ENCODE peak calls at places on chromosome 3, in seven cellular contexts. One of them, this sample, is unnamed.

GRCh38 chr3:111904376-111905241 is 45.5 kb downstream of the PHLDB2 start:
- ATAC-seq in CD4-positive, alpha-beta T cell: no peak
- ATAC-seq in RWPE2: peak; percentile 85
- ATAC-seq in SK-N-SH treated with all-trans-retinoic acid at 6 μM for 48 hours: peak; percentile 10
- ATAC-seq in Panc1: peak; percentile 71
- ATAC-seq in left lobe of liver: peak; percentile 57
- ATAC-seq in left ventricle myocardium superior: peak; percentile 87
- ATAC-seq in this sample: no peak

GRCh38 chr3:4712109-4712508 is 219.0 kb downstream of the ITPR1 start:
- ATAC-seq in CD4-positive, alpha-beta T cell: no peak
- ATAC-seq in RWPE2: peak; percentile 80
- ATAC-seq in SK-N-SH treated with all-trans-retinoic acid at 6 μM for 48 hours: no peak
- ATAC-seq in Panc1: no peak
- ATAC-seq in left lobe of liver: peak; percentile 35
- ATAC-seq in left ventricle myocardium superior: peak; percentile 35
- ATAC-seq in this sample: no peak

GRCh38 chr3:153880493-153880892 is 240.7 kb upstream of the ARHGEF26 start:
- ATAC-seq in CD4-positive, alpha-beta T cell: no peak
- ATAC-seq in RWPE2: no peak
- ATAC-seq in SK-N-SH treated with all-trans-retinoic acid at 6 μM for 48 hours: no peak
- ATAC-seq in Panc1: no peak
- ATAC-seq in left lobe of liver: no peak
- ATAC-seq in left ventricle myocardium superior: no peak
- ATAC-seq in this sample: no peak

GRCh38 chr3:30598663-30599545 is 7.5 kb upstream of the TGFBR2 start:
- ATAC-seq in CD4-positive, alpha-beta T cell: peak; percentile 65
- ATAC-seq in RWPE2: no peak
- ATAC-seq in SK-N-SH treated with all-trans-retinoic acid at 6 μM for 48 hours: no peak
- ATAC-seq in Panc1: no peak
- ATAC-seq in left lobe of liver: no peak
- ATAC-seq in left ventricle myocardium superior: no peak
- ATAC-seq in this sample: peak; percentile 81

GRCh38 chr3:139530717-139531116 is 8.8 kb downstream of the RBP1 start:
- ATAC-seq in CD4-positive, alpha-beta T cell: no peak
- ATAC-seq in RWPE2: no peak
- ATAC-seq in SK-N-SH treated with all-trans-retinoic acid at 6 μM for 48 hours: no peak
- ATAC-seq in Panc1: no peak
- ATAC-seq in left lobe of liver: no peak
- ATAC-seq in left ventricle myocardium superior: no peak
- ATAC-seq in this sample: no peak

GRCh38 chr3:11898611-11899325 is 52.1 kb upstream of the TAMM41 start:
- ATAC-seq in CD4-positive, alpha-beta T cell: no peak
- ATAC-seq in RWPE2: no peak
- ATAC-seq in SK-N-SH treated with all-trans-retinoic acid at 6 μM for 48 hours: no peak
- ATAC-seq in Panc1: peak; percentile 26
- ATAC-seq in left lobe of liver: no peak
- ATAC-seq in left ventricle myocardium superior: no peak
- ATAC-seq in this sample: no peak

GRCh38 chr3:133437391-133438093 is 37.7 kb downstream of the BFSP2 start:
- ATAC-seq in CD4-positive, alpha-beta T cell: no peak
- ATAC-seq in RWPE2: peak; percentile 33
- ATAC-seq in SK-N-SH treated with all-trans-retinoic acid at 6 μM for 48 hours: peak; percentile 97
- ATAC-seq in Panc1: peak; percentile 82
- ATAC-seq in left lobe of liver: peak; percentile 38
- ATAC-seq in left ventricle myocardium superior: peak; percentile 29
- ATAC-seq in this sample: no peak

GRCh38 chr3:41026394-41027177 is 172.7 kb upstream of the CTNNB1 start:
- ATAC-seq in CD4-positive, alpha-beta T cell: no peak
- ATAC-seq in RWPE2: peak; percentile 38
- ATAC-seq in SK-N-SH treated with all-trans-retinoic acid at 6 μM for 48 hours: peak; percentile 20
- ATAC-seq in Panc1: no peak
- ATAC-seq in left lobe of liver: peak; percentile 77
- ATAC-seq in left ventricle myocardium superior: peak; percentile 96
- ATAC-seq in this sample: no peak

GRCh38 chr3:23746473-23746872 is 59.3 kb upstream of the UBE2E1 start:
- ATAC-seq in CD4-positive, alpha-beta T cell: no peak
- ATAC-seq in RWPE2: no peak
- ATAC-seq in SK-N-SH treated with all-trans-retinoic acid at 6 μM for 48 hours: no peak
- ATAC-seq in Panc1: no peak
- ATAC-seq in left lobe of liver: no peak
- ATAC-seq in left ventricle myocardium superior: no peak
- ATAC-seq in this sample: no peak

GRCh38 chr3:114119776-114120175 is 59.1 kb downstream of the DRD3 start:
- ATAC-seq in CD4-positive, alpha-beta T cell: no peak
- ATAC-seq in RWPE2: no peak
- ATAC-seq in SK-N-SH treated with all-trans-retinoic acid at 6 μM for 48 hours: no peak
- ATAC-seq in Panc1: no peak
- ATAC-seq in left lobe of liver: no peak
- ATAC-seq in left ventricle myocardium superior: no peak
- ATAC-seq in this sample: no peak

GRCh38 chr3:169813757-169814517 is 1.2 kb upstream of the LRRC34 start:
- ATAC-seq in CD4-positive, alpha-beta T cell: peak; percentile 91
- ATAC-seq in RWPE2: no peak
- ATAC-seq in SK-N-SH treated with all-trans-retinoic acid at 6 μM for 48 hours: no peak
- ATAC-seq in Panc1: peak; percentile 54
- ATAC-seq in left lobe of liver: peak; percentile 41
- ATAC-seq in left ventricle myocardium superior: no peak
- ATAC-seq in this sample: peak; percentile 71

GRCh38 chr3:169948559-169949371 is 17.8 kb upstream of the SEC62 start:
- ATAC-seq in CD4-positive, alpha-beta T cell: no peak
- ATAC-seq in RWPE2: no peak
- ATAC-seq in SK-N-SH treated with all-trans-retinoic acid at 6 μM for 48 hours: no peak
- ATAC-seq in Panc1: no peak
- ATAC-seq in left lobe of liver: no peak
- ATAC-seq in left ventricle myocardium superior: peak; percentile 66
- ATAC-seq in this sample: no peak

GRCh38 chr3:143412084-143412483 is 292.5 kb downstream of the CHST2 start:
- ATAC-seq in CD4-positive, alpha-beta T cell: no peak
- ATAC-seq in RWPE2: no peak
- ATAC-seq in SK-N-SH treated with all-trans-retinoic acid at 6 μM for 48 hours: no peak
- ATAC-seq in Panc1: no peak
- ATAC-seq in left lobe of liver: no peak
- ATAC-seq in left ventricle myocardium superior: no peak
- ATAC-seq in this sample: no peak

GRCh38 chr3:42520906-42521305 is 18.5 kb downstream of the VIPR1 start:
- ATAC-seq in CD4-positive, alpha-beta T cell: no peak
- ATAC-seq in RWPE2: no peak
- ATAC-seq in SK-N-SH treated with all-trans-retinoic acid at 6 μM for 48 hours: no peak
- ATAC-seq in Panc1: no peak
- ATAC-seq in left lobe of liver: no peak
- ATAC-seq in left ventricle myocardium superior: no peak
- ATAC-seq in this sample: no peak

GRCh38 chr3:26308454-26308853 is 314.1 kb upstream of the LRRC3B start:
- ATAC-seq in CD4-positive, alpha-beta T cell: no peak
- ATAC-seq in RWPE2: no peak
- ATAC-seq in SK-N-SH treated with all-trans-retinoic acid at 6 μM for 48 hours: no peak
- ATAC-seq in Panc1: no peak
- ATAC-seq in left lobe of liver: no peak
- ATAC-seq in left ventricle myocardium superior: no peak
- ATAC-seq in this sample: no peak

GRCh38 chr3:111692593-111693552 is 97.7 kb upstream of the ZBED2 start:
- ATAC-seq in CD4-positive, alpha-beta T cell: no peak
- ATAC-seq in RWPE2: no peak
- ATAC-seq in SK-N-SH treated with all-trans-retinoic acid at 6 μM for 48 hours: no peak
- ATAC-seq in Panc1: no peak
- ATAC-seq in left lobe of liver: no peak
- ATAC-seq in left ventricle myocardium superior: peak; percentile 94
- ATAC-seq in this sample: no peak

GRCh38 chr3:41222508-41222907 is 23.2 kb downstream of the CTNNB1 start:
- ATAC-seq in CD4-positive, alpha-beta T cell: no peak
- ATAC-seq in RWPE2: no peak
- ATAC-seq in SK-N-SH treated with all-trans-retinoic acid at 6 μM for 48 hours: no peak
- ATAC-seq in Panc1: no peak
- ATAC-seq in left lobe of liver: peak; percentile 17
- ATAC-seq in left ventricle myocardium superior: no peak
- ATAC-seq in this sample: peak; percentile 45

GRCh38 chr3:58526124-58526957 is 10.6 kb downstream of the ACOX2 start:
- ATAC-seq in CD4-positive, alpha-beta T cell: no peak
- ATAC-seq in RWPE2: peak; percentile 95
- ATAC-seq in SK-N-SH treated with all-trans-retinoic acid at 6 μM for 48 hours: peak; percentile 86
- ATAC-seq in Panc1: peak; percentile 74
- ATAC-seq in left lobe of liver: peak; percentile 3
- ATAC-seq in left ventricle myocardium superior: no peak
- ATAC-seq in this sample: peak; percentile 31

GRCh38 chr3:39135170-39135805 is 18.1 kb downstream of the CSRNP1 start:
- ATAC-seq in CD4-positive, alpha-beta T cell: no peak
- ATAC-seq in RWPE2: no peak
- ATAC-seq in SK-N-SH treated with all-trans-retinoic acid at 6 μM for 48 hours: no peak
- ATAC-seq in Panc1: no peak
- ATAC-seq in left lobe of liver: peak; percentile 61
- ATAC-seq in left ventricle myocardium superior: peak; percentile 65
- ATAC-seq in this sample: no peak

GRCh38 chr3:99915911-99916310 is 98.2 kb downstream of the CMSS1 start:
- ATAC-seq in CD4-positive, alpha-beta T cell: no peak
- ATAC-seq in RWPE2: no peak
- ATAC-seq in SK-N-SH treated with all-trans-retinoic acid at 6 μM for 48 hours: no peak
- ATAC-seq in Panc1: no peak
- ATAC-seq in left lobe of liver: peak; percentile 39
- ATAC-seq in left ventricle myocardium superior: no peak
- ATAC-seq in this sample: no peak

GRCh38 chr3:151219056-151219455 is 16.0 kb upstream of the GPR171 start:
- ATAC-seq in CD4-positive, alpha-beta T cell: no peak
- ATAC-seq in RWPE2: peak; percentile 99
- ATAC-seq in SK-N-SH treated with all-trans-retinoic acid at 6 μM for 48 hours: peak; percentile 81
- ATAC-seq in Panc1: peak; percentile 70
- ATAC-seq in left lobe of liver: no peak
- ATAC-seq in left ventricle myocardium superior: peak; percentile 57
- ATAC-seq in this sample: peak; percentile 94

GRCh38 chr3:15276028-15276717 is 56.2 kb downstream of the SH3BP5 start:
- ATAC-seq in CD4-positive, alpha-beta T cell: no peak
- ATAC-seq in RWPE2: no peak
- ATAC-seq in SK-N-SH treated with all-trans-retinoic acid at 6 μM for 48 hours: no peak
- ATAC-seq in Panc1: no peak
- ATAC-seq in left lobe of liver: no peak
- ATAC-seq in left ventricle myocardium superior: no peak
- ATAC-seq in this sample: peak; percentile 23

GRCh38 chr3:39208463-39209055 is 16.2 kb upstream of the XIRP1 start:
- ATAC-seq in CD4-positive, alpha-beta T cell: no peak
- ATAC-seq in RWPE2: peak; percentile 86
- ATAC-seq in SK-N-SH treated with all-trans-retinoic acid at 6 μM for 48 hours: peak; percentile 95
- ATAC-seq in Panc1: peak; percentile 83
- ATAC-seq in left lobe of liver: peak; percentile 97
- ATAC-seq in left ventricle myocardium superior: peak; percentile 94
- ATAC-seq in this sample: peak; percentile 66

GRCh38 chr3:52570076-52570475 is 33.7 kb downstream of the UQCC5 start:
- ATAC-seq in CD4-positive, alpha-beta T cell: no peak
- ATAC-seq in RWPE2: peak; percentile 14
- ATAC-seq in SK-N-SH treated with all-trans-retinoic acid at 6 μM for 48 hours: peak; percentile 41
- ATAC-seq in Panc1: no peak
- ATAC-seq in left lobe of liver: no peak
- ATAC-seq in left ventricle myocardium superior: peak; percentile 36
- ATAC-seq in this sample: no peak

GRCh38 chr3:179671709-179672337 is 19.0 kb downstream of the USP13 start:
- ATAC-seq in CD4-positive, alpha-beta T cell: no peak
- ATAC-seq in RWPE2: no peak
- ATAC-seq in SK-N-SH treated with all-trans-retinoic acid at 6 μM for 48 hours: no peak
- ATAC-seq in Panc1: peak; percentile 29
- ATAC-seq in left lobe of liver: peak; percentile 56
- ATAC-seq in left ventricle myocardium superior: no peak
- ATAC-seq in this sample: no peak

GRCh38 chr3:128411574-128412064 is 55.1 kb downstream of the DNAJB8 start:
- ATAC-seq in CD4-positive, alpha-beta T cell: no peak
- ATAC-seq in RWPE2: no peak
- ATAC-seq in SK-N-SH treated with all-trans-retinoic acid at 6 μM for 48 hours: peak; percentile 9
- ATAC-seq in Panc1: no peak
- ATAC-seq in left lobe of liver: no peak
- ATAC-seq in left ventricle myocardium superior: no peak
- ATAC-seq in this sample: no peak

GRCh38 chr3:27613846-27614500 is 108.2 kb downstream of the EOMES start:
- ATAC-seq in CD4-positive, alpha-beta T cell: no peak
- ATAC-seq in RWPE2: no peak
- ATAC-seq in SK-N-SH treated with all-trans-retinoic acid at 6 μM for 48 hours: no peak
- ATAC-seq in Panc1: no peak
- ATAC-seq in left lobe of liver: no peak
- ATAC-seq in left ventricle myocardium superior: no peak
- ATAC-seq in this sample: no peak

GRCh38 chr3:186644683-186645082 is 4.5 kb downstream of the FETUB start:
- ATAC-seq in CD4-positive, alpha-beta T cell: no peak
- ATAC-seq in RWPE2: no peak
- ATAC-seq in SK-N-SH treated with all-trans-retinoic acid at 6 μM for 48 hours: no peak
- ATAC-seq in Panc1: no peak
- ATAC-seq in left lobe of liver: peak; percentile 68
- ATAC-seq in left ventricle myocardium superior: no peak
- ATAC-seq in this sample: no peak

GRCh38 chr3:64627471-64628321 is 60.1 kb downstream of the ADAMTS9 start:
- ATAC-seq in CD4-positive, alpha-beta T cell: no peak
- ATAC-seq in RWPE2: no peak
- ATAC-seq in SK-N-SH treated with all-trans-retinoic acid at 6 μM for 48 hours: no peak
- ATAC-seq in Panc1: no peak
- ATAC-seq in left lobe of liver: peak; percentile 96
- ATAC-seq in left ventricle myocardium superior: no peak
- ATAC-seq in this sample: no peak

GRCh38 chr3:188113761-188114160 is 40.2 kb upstream of the LPP start:
- ATAC-seq in CD4-positive, alpha-beta T cell: no peak
- ATAC-seq in RWPE2: no peak
- ATAC-seq in SK-N-SH treated with all-trans-retinoic acid at 6 μM for 48 hours: no peak
- ATAC-seq in Panc1: no peak
- ATAC-seq in left lobe of liver: no peak
- ATAC-seq in left ventricle myocardium superior: no peak
- ATAC-seq in this sample: no peak

GRCh38 chr3:129260606-129261005 is 11.2 kb downstream of the COPG1 start:
- ATAC-seq in CD4-positive, alpha-beta T cell: no peak
- ATAC-seq in RWPE2: no peak
- ATAC-seq in SK-N-SH treated with all-trans-retinoic acid at 6 μM for 48 hours: no peak
- ATAC-seq in Panc1: no peak
- ATAC-seq in left lobe of liver: no peak
- ATAC-seq in left ventricle myocardium superior: no peak
- ATAC-seq in this sample: no peak

GRCh38 chr3:141074529-141074928 is 23.4 kb downstream of the SPSB4 start:
- ATAC-seq in CD4-positive, alpha-beta T cell: no peak
- ATAC-seq in RWPE2: no peak
- ATAC-seq in SK-N-SH treated with all-trans-retinoic acid at 6 μM for 48 hours: no peak
- ATAC-seq in Panc1: no peak
- ATAC-seq in left lobe of liver: no peak
- ATAC-seq in left ventricle myocardium superior: no peak
- ATAC-seq in this sample: no peak

GRCh38 chr3:187368765-187369450 is 723 bp downstream of the RTP4 start:
- ATAC-seq in CD4-positive, alpha-beta T cell: peak; percentile 44
- ATAC-seq in RWPE2: peak; percentile 54
- ATAC-seq in SK-N-SH treated with all-trans-retinoic acid at 6 μM for 48 hours: peak; percentile 30
- ATAC-seq in Panc1: peak; percentile 52
- ATAC-seq in left lobe of liver: peak; percentile 66
- ATAC-seq in left ventricle myocardium superior: peak; percentile 82
- ATAC-seq in this sample: peak; percentile 63

GRCh38 chr3:158725348-158725966 is 6.8 kb downstream of the RARRES1 start:
- ATAC-seq in CD4-positive, alpha-beta T cell: no peak
- ATAC-seq in RWPE2: peak; percentile 88
- ATAC-seq in SK-N-SH treated with all-trans-retinoic acid at 6 μM for 48 hours: peak; percentile 72
- ATAC-seq in Panc1: peak; percentile 64
- ATAC-seq in left lobe of liver: peak; percentile 92
- ATAC-seq in left ventricle myocardium superior: peak; percentile 79
- ATAC-seq in this sample: peak; percentile 81

GRCh38 chr3:23775254-23775909 is 30.4 kb upstream of the UBE2E1 start:
- ATAC-seq in CD4-positive, alpha-beta T cell: no peak
- ATAC-seq in RWPE2: no peak
- ATAC-seq in SK-N-SH treated with all-trans-retinoic acid at 6 μM for 48 hours: no peak
- ATAC-seq in Panc1: no peak
- ATAC-seq in left lobe of liver: no peak
- ATAC-seq in left ventricle myocardium superior: peak; percentile 68
- ATAC-seq in this sample: no peak

GRCh38 chr3:155130001-155130400 is 49.9 kb downstream of the MME start:
- ATAC-seq in CD4-positive, alpha-beta T cell: no peak
- ATAC-seq in RWPE2: no peak
- ATAC-seq in SK-N-SH treated with all-trans-retinoic acid at 6 μM for 48 hours: no peak
- ATAC-seq in Panc1: no peak
- ATAC-seq in left lobe of liver: no peak
- ATAC-seq in left ventricle myocardium superior: no peak
- ATAC-seq in this sample: no peak

GRCh38 chr3:196246612-196247308 is 30.4 kb downstream of the SLC51A start:
- ATAC-seq in CD4-positive, alpha-beta T cell: peak; percentile 44
- ATAC-seq in RWPE2: no peak
- ATAC-seq in SK-N-SH treated with all-trans-retinoic acid at 6 μM for 48 hours: no peak
- ATAC-seq in Panc1: no peak
- ATAC-seq in left lobe of liver: no peak
- ATAC-seq in left ventricle myocardium superior: no peak
- ATAC-seq in this sample: peak; percentile 98

GRCh38 chr3:167480748-167481147 is 6.9 kb upstream of the SERPINI2 start:
- ATAC-seq in CD4-positive, alpha-beta T cell: no peak
- ATAC-seq in RWPE2: peak; percentile 57
- ATAC-seq in SK-N-SH treated with all-trans-retinoic acid at 6 μM for 48 hours: no peak
- ATAC-seq in Panc1: no peak
- ATAC-seq in left lobe of liver: no peak
- ATAC-seq in left ventricle myocardium superior: no peak
- ATAC-seq in this sample: no peak